ENCODE peak calls at places on chromosomes 13 and 19, in nine cellular contexts. One of them, this sample, is unnamed.

GRCh38 chr19:53275480-53275879 is 8.0 kb upstream of the VN1R4 start:
- DNase-seq in activated effector memory CD4-positive, alpha-beta T cell treated with anti-CD3 and anti-CD28 coated beads, Interleukin-2, amount 50 U/mL, for 16 hours: no peak
- DNase-seq in HEK293T: no peak
- DNase-seq in substantia nigra: no peak
- DNase-seq in fibroblast of lung: no peak
- DNase-seq in RKO: no peak
- DNase-seq in ureter: no peak
- DNase-seq in HS-5: no peak
- DNase-seq in NCI-H187: no peak
- DNase-seq in this sample: no peak

GRCh38 chr13:80011448-80012212 is 329.3 kb downstream of the SPRY2 start:
- DNase-seq in activated effector memory CD4-positive, alpha-beta T cell treated with anti-CD3 and anti-CD28 coated beads, Interleukin-2, amount 50 U/mL, for 16 hours: no peak
- DNase-seq in HEK293T: no peak
- DNase-seq in substantia nigra: no peak
- DNase-seq in fibroblast of lung: no peak
- DNase-seq in RKO: no peak
- DNase-seq in ureter: no peak
- DNase-seq in HS-5: no peak
- DNase-seq in NCI-H187: no peak
- DNase-seq in this sample: peak; percentile 33

GRCh38 chr19:55580628-55581144 is at the start of gene ZNF579:
- DNase-seq in activated effector memory CD4-positive, alpha-beta T cell treated with anti-CD3 and anti-CD28 coated beads, Interleukin-2, amount 50 U/mL, for 16 hours: peak; percentile 91
- DNase-seq in HEK293T: peak; percentile 83
- DNase-seq in substantia nigra: peak; percentile 71
- DNase-seq in fibroblast of lung: peak; percentile 89
- DNase-seq in RKO: peak; percentile 86
- DNase-seq in ureter: peak; percentile 92
- DNase-seq in HS-5: peak; percentile 51
- DNase-seq in NCI-H187: peak; percentile 91
- DNase-seq in this sample: peak; percentile 80

GRCh38 chr19:10617409-10618121 is 7.8 kb upstream of the SLC44A2 start:
- DNase-seq in activated effector memory CD4-positive, alpha-beta T cell treated with anti-CD3 and anti-CD28 coated beads, Interleukin-2, amount 50 U/mL, for 16 hours: no peak
- DNase-seq in HEK293T: no peak
- DNase-seq in substantia nigra: no peak
- DNase-seq in fibroblast of lung: peak; percentile 89
- DNase-seq in RKO: no peak
- DNase-seq in ureter: peak; percentile 53
- DNase-seq in HS-5: peak; percentile 41
- DNase-seq in NCI-H187: no peak
- DNase-seq in this sample: no peak

GRCh38 chr13:85298387-85298924 is 500.8 kb downstream of the SLITRK6 start:
- DNase-seq in activated effector memory CD4-positive, alpha-beta T cell treated with anti-CD3 and anti-CD28 coated beads, Interleukin-2, amount 50 U/mL, for 16 hours: no peak
- DNase-seq in HEK293T: no peak
- DNase-seq in substantia nigra: no peak
- DNase-seq in fibroblast of lung: no peak
- DNase-seq in RKO: no peak
- DNase-seq in ureter: no peak
- DNase-seq in HS-5: no peak
- DNase-seq in NCI-H187: no peak
- DNase-seq in this sample: no peak

GRCh38 chr19:3867971-3868769 is 668 bp downstream of the ZFR2 start:
- DNase-seq in activated effector memory CD4-positive, alpha-beta T cell treated with anti-CD3 and anti-CD28 coated beads, Interleukin-2, amount 50 U/mL, for 16 hours: no peak
- DNase-seq in HEK293T: no peak
- DNase-seq in substantia nigra: no peak
- DNase-seq in fibroblast of lung: no peak
- DNase-seq in RKO: no peak
- DNase-seq in ureter: no peak
- DNase-seq in HS-5: no peak
- DNase-seq in NCI-H187: no peak
- DNase-seq in this sample: no peak

GRCh38 chr19:29603308-29603707 is 2.8 kb upstream of the POP4 start:
- DNase-seq in activated effector memory CD4-positive, alpha-beta T cell treated with anti-CD3 and anti-CD28 coated beads, Interleukin-2, amount 50 U/mL, for 16 hours: no peak
- DNase-seq in HEK293T: no peak
- DNase-seq in substantia nigra: no peak
- DNase-seq in fibroblast of lung: no peak
- DNase-seq in RKO: no peak
- DNase-seq in ureter: no peak
- DNase-seq in HS-5: no peak
- DNase-seq in NCI-H187: no peak
- DNase-seq in this sample: no peak

GRCh38 chr13:79990048-79990447 is 350.9 kb downstream of the SPRY2 start:
- DNase-seq in activated effector memory CD4-positive, alpha-beta T cell treated with anti-CD3 and anti-CD28 coated beads, Interleukin-2, amount 50 U/mL, for 16 hours: no peak
- DNase-seq in HEK293T: no peak
- DNase-seq in substantia nigra: no peak
- DNase-seq in fibroblast of lung: peak; percentile 49
- DNase-seq in RKO: no peak
- DNase-seq in ureter: no peak
- DNase-seq in HS-5: no peak
- DNase-seq in NCI-H187: no peak
- DNase-seq in this sample: no peak

GRCh38 chr13:33146843-33147611 is 130.8 kb downstream of the KL start:
- DNase-seq in activated effector memory CD4-positive, alpha-beta T cell treated with anti-CD3 and anti-CD28 coated beads, Interleukin-2, amount 50 U/mL, for 16 hours: no peak
- DNase-seq in HEK293T: no peak
- DNase-seq in substantia nigra: no peak
- DNase-seq in fibroblast of lung: no peak
- DNase-seq in RKO: no peak
- DNase-seq in ureter: no peak
- DNase-seq in HS-5: no peak
- DNase-seq in NCI-H187: no peak
- DNase-seq in this sample: no peak

GRCh38 chr19:16457195-16457953 is 14.4 kb downstream of the EPS15L1 start:
- DNase-seq in activated effector memory CD4-positive, alpha-beta T cell treated with anti-CD3 and anti-CD28 coated beads, Interleukin-2, amount 50 U/mL, for 16 hours: no peak
- DNase-seq in HEK293T: no peak
- DNase-seq in substantia nigra: no peak
- DNase-seq in fibroblast of lung: peak; percentile 61
- DNase-seq in RKO: no peak
- DNase-seq in ureter: no peak
- DNase-seq in HS-5: no peak
- DNase-seq in NCI-H187: no peak
- DNase-seq in this sample: peak; percentile 57

GRCh38 chr13:98275711-98276171 is 98.7 kb upstream of the RNF113B start:
- DNase-seq in activated effector memory CD4-positive, alpha-beta T cell treated with anti-CD3 and anti-CD28 coated beads, Interleukin-2, amount 50 U/mL, for 16 hours: no peak
- DNase-seq in HEK293T: no peak
- DNase-seq in substantia nigra: no peak
- DNase-seq in fibroblast of lung: no peak
- DNase-seq in RKO: no peak
- DNase-seq in ureter: no peak
- DNase-seq in HS-5: no peak
- DNase-seq in NCI-H187: no peak
- DNase-seq in this sample: no peak

GRCh38 chr13:101695870-101696516 is 243.5 kb downstream of the ITGBL1 start:
- DNase-seq in activated effector memory CD4-positive, alpha-beta T cell treated with anti-CD3 and anti-CD28 coated beads, Interleukin-2, amount 50 U/mL, for 16 hours: no peak
- DNase-seq in HEK293T: no peak
- DNase-seq in substantia nigra: no peak
- DNase-seq in fibroblast of lung: no peak
- DNase-seq in RKO: no peak
- DNase-seq in ureter: no peak
- DNase-seq in HS-5: no peak
- DNase-seq in NCI-H187: no peak
- DNase-seq in this sample: no peak